ENCODE peak calls at places on chromosomes 16 and 17, in eight cellular contexts. N is GM12878, F is hepatocyte, V is pancreas, K is cardiac fibroblast, R is BJ, S is adrenal gland, Q is heart right ventricle. J is an unnamed sample.

GRCh38 chr17:7295230-7296180 is 1.1 kb upstream of the YBX2 start:
- DNase-seq in N (no peak), F (no peak), V (no peak), K (no peak), R (no peak), S (peak; percentile 33), Q (no peak), J (no peak)

GRCh38 chr16:81537721-81538561 is 93.3 kb downstream of the CMIP start:
- DNase-seq in N (no peak), F (no peak), V (no peak), K (peak; percentile 58), R (no peak), S (no peak), Q (no peak), J (no peak)

GRCh38 chr17:79027925-79028491 is 4.0 kb downstream of the C1QTNF1 start:
- DNase-seq in N (no peak), F (no peak), V (no peak), K (peak; percentile 93), R (no peak), S (peak; percentile 49), Q (no peak), J (no peak)

GRCh38 chr17:40325156-40326013 is 16.4 kb downstream of the RARA start:
- DNase-seq in N (no peak), F (no peak), V (no peak), K (no peak), R (no peak), S (no peak), Q (no peak), J (no peak)

GRCh38 chr16:11614587-11615175 is 28.0 kb upstream of the LITAF start:
- DNase-seq in N (no peak), F (no peak), V (no peak), K (no peak), R (no peak), S (no peak), Q (no peak), J (no peak)

GRCh38 chr17:64129515-64129764 is 504 bp downstream of the ERN1 start:
- DNase-seq in N (no peak), F (no peak), V (no peak), K (no peak), R (no peak), S (no peak), Q (no peak), J (no peak)

GRCh38 chr16:2482181-2483107 is 7.5 kb downstream of the TBC1D24 start:
- DNase-seq in N (no peak), F (no peak), V (no peak), K (peak; percentile 69), R (no peak), S (no peak), Q (no peak), J (peak; percentile 94)

GRCh38 chr16:69883744-69884143 is 67.4 kb upstream of the CLEC18A start:
- DNase-seq in N (no peak), F (no peak), V (no peak), K (no peak), R (no peak), S (no peak), Q (no peak), J (no peak)

GRCh38 chr16:74570412-74571301 is 36.3 kb downstream of the GLG1 start:
- DNase-seq in N (no peak), F (peak; percentile 32), V (no peak), K (no peak), R (no peak), S (no peak), Q (no peak), J (no peak)

GRCh38 chr17:79843475-79843916 is 4.3 kb upstream of the CBX4 start:
- DNase-seq in N (no peak), F (peak; percentile 51), V (peak; percentile 27), K (no peak), R (no peak), S (peak; percentile 46), Q (no peak), J (no peak)

GRCh38 chr16:86991679-86992078 is 325.5 kb downstream of the C16orf95 start:
- DNase-seq in N (no peak), F (no peak), V (no peak), K (no peak), R (no peak), S (no peak), Q (no peak), J (no peak)

GRCh38 chr17:59851431-59852375 is 41.0 kb downstream of the TUBD1 start:
- DNase-seq in N (no peak), F (peak; percentile 30), V (no peak), K (peak; percentile 84), R (peak; percentile 87), S (no peak), Q (no peak), J (peak; percentile 95)

GRCh38 chr16:57166951-57167350 is 18.9 kb downstream of the PSME3IP1 start:
- DNase-seq in N (no peak), F (no peak), V (no peak), K (peak; percentile 67), R (no peak), S (no peak), Q (no peak), J (no peak)

GRCh38 chr17:79664925-79665738 is 54.3 kb upstream of the RBFOX3 start:
- DNase-seq in N (no peak), F (peak; percentile 61), V (peak; percentile 76), K (peak; percentile 77), R (no peak), S (peak; percentile 69), Q (peak; percentile 74), J (peak; percentile 94)

GRCh38 chr16:22093952-22094351 is 1.6 kb downstream of the VWA3A start:
- DNase-seq in N (no peak), F (no peak), V (no peak), K (peak; percentile 11), R (no peak), S (no peak), Q (no peak), J (no peak)

GRCh38 chr17:13813347-13814240 is 211.9 kb upstream of the HS3ST3A1 start:
- DNase-seq in N (no peak), F (no peak), V (no peak), K (no peak), R (no peak), S (no peak), Q (no peak), J (no peak)

GRCh38 chr17:20085283-20085875 is 76.2 kb downstream of the SPECC1 start:
- DNase-seq in N (no peak), F (no peak), V (no peak), K (peak; percentile 41), R (no peak), S (no peak), Q (no peak), J (no peak)

GRCh38 chr17:73998246-73999220 is 204.9 kb upstream of the RPL38 start:
- DNase-seq in N (no peak), F (peak; percentile 76), V (peak; percentile 37), K (no peak), R (no peak), S (peak; percentile 40), Q (peak; percentile 29), J (peak; percentile 29)

GRCh38 chr17:42660692-42661345 is 1.7 kb downstream of the TUBG2 start:
- DNase-seq in N (no peak), F (peak; percentile 67), V (no peak), K (peak; percentile 74), R (no peak), S (no peak), Q (no peak), J (no peak)

GRCh38 chr16:64051826-64052225 is 1070.0 kb downstream of the CDH11 start:
- DNase-seq in N (no peak), F (peak; percentile 10), V (no peak), K (peak; percentile 35), R (no peak), S (no peak), Q (no peak), J (no peak)
- TF ChIP-seq CTCF in N (no peak), F (peak; percentile 63), V (no peak), K (peak; percentile 11), R (peak; percentile 22), S (no peak), Q (no peak), J (no peak)

GRCh38 chr16:63592852-63593251 is 1529.0 kb downstream of the CDH11 start:
- DNase-seq in N (no peak), F (no peak), V (no peak), K (no peak), R (no peak), S (no peak), Q (no peak), J (no peak)

GRCh38 chr16:63602206-63602927 is 1519.5 kb downstream of the CDH11 start:
- DNase-seq in N (no peak), F (no peak), V (no peak), K (no peak), R (no peak), S (no peak), Q (no peak), J (no peak)

GRCh38 chr16:63596716-63597115 is 1525.1 kb downstream of the CDH11 start:
- DNase-seq in N (no peak), F (no peak), V (no peak), K (no peak), R (no peak), S (no peak), Q (no peak), J (no peak)
- H3K4me3 ChIP-seq in N (no peak overlapping the region), F (no peak overlapping the region), V (no peak overlapping the region), K (no peak overlapping the region), R (no peak overlapping the region), S (no peak overlapping the region), Q (no peak overlapping the region), J (no peak overlapping the region)

GRCh38 chr17:45648642-45649041 is 135.5 kb upstream of the CRHR1 start:
- DNase-seq in N (no peak), F (no peak), V (no peak), K (no peak), R (no peak), S (no peak), Q (no peak), J (no peak)
- TF ChIP-seq CTCF in N (peak; percentile 21), F (no peak), V (no peak), K (no peak), R (no peak), S (no peak), Q (no peak), J (no peak)

GRCh38 chr17:77320046-77320445 is 179.3 kb downstream of the SEC14L1 start:
- DNase-seq in N (no peak), F (no peak), V (no peak), K (peak; percentile 84), R (no peak), S (no peak), Q (no peak), J (peak; percentile 49)
- H3K4me3 ChIP-seq in N (peak overlapping the region; percentile 84), F (peak overlapping the region; percentile 20), V (peak overlapping the region; percentile 3), K (peak overlapping the region; percentile 84), R (peak overlapping the region; percentile 53), S (peak overlapping the region; percentile 58), Q (peak overlapping the region; percentile 57), J (peak overlapping the region; percentile 33)